ENCODE peak calls at places on chromosomes 16 and 17, in six cellular contexts. J is body of pancreas, P is mesendoderm, X is uterus, C is tibial nerve, Y is RWPE2. Q is an unnamed sample.

GRCh38 chr17:51703364-51704341 is 443.3 kb downstream of the UTP18 start:
- DNase-seq in P (no peak), J (peak), X (peak), C (peak), Y (no peak), Q (no peak)

GRCh38 chr17:61285483-61286320 is 113.9 kb upstream of the TBX2 start:
- DNase-seq in P (peak), C (no peak), Y (no peak), J (no peak), X (no peak), Q (no peak)

GRCh38 chr16:397736-398332 is 835 bp downstream of the NME4 start:
- DNase-seq in X (peak), J (peak), Y (no peak), C (peak), P (peak), Q (peak)

GRCh38 chr17:75872434-75873351 is 5.7 kb downstream of the TRIM47 start:
- DNase-seq in X (peak), P (peak), C (peak), Y (peak), J (peak), Q (peak)

GRCh38 chr16:59707441-59707840 is 973.3 kb upstream of the GOT2 start:
- DNase-seq in X (no peak), Y (no peak), C (no peak), J (no peak), P (no peak), Q (no peak)

GRCh38 chr17:47239663-47240374 is 13.8 kb upstream of the ITGB3 start:
- DNase-seq in C (peak), P (no peak), J (peak), Y (peak), X (peak), Q (peak)

GRCh38 chr17:63707151-63707550 is 7.2 kb upstream of the LIMD2 start:
- DNase-seq in Y (no peak), P (no peak), C (no peak), X (no peak), J (no peak), Q (no peak)

GRCh38 chr17:17413821-17414220 is 63.0 kb upstream of the MED9 start:
- DNase-seq in J (no peak), Y (no peak), P (no peak), C (no peak), X (no peak), Q (no peak)

GRCh38 chr17:9677411-9677810 is 32.1 kb downstream of the USP43 start:
- DNase-seq in X (no peak), J (no peak), Y (no peak), P (no peak), C (no peak), Q (no peak)

GRCh38 chr17:17387461-17388362 is 84.5 kb downstream of the NT5M start:
- DNase-seq in X (no peak), J (peak), C (no peak), Y (no peak), P (peak), Q (no peak)

GRCh38 chr16:17277981-17278381 is 192.8 kb downstream of the XYLT1 start:
- DNase-seq in Y (no peak), J (peak), P (peak), C (no peak), X (peak), Q (peak)

DNA sequence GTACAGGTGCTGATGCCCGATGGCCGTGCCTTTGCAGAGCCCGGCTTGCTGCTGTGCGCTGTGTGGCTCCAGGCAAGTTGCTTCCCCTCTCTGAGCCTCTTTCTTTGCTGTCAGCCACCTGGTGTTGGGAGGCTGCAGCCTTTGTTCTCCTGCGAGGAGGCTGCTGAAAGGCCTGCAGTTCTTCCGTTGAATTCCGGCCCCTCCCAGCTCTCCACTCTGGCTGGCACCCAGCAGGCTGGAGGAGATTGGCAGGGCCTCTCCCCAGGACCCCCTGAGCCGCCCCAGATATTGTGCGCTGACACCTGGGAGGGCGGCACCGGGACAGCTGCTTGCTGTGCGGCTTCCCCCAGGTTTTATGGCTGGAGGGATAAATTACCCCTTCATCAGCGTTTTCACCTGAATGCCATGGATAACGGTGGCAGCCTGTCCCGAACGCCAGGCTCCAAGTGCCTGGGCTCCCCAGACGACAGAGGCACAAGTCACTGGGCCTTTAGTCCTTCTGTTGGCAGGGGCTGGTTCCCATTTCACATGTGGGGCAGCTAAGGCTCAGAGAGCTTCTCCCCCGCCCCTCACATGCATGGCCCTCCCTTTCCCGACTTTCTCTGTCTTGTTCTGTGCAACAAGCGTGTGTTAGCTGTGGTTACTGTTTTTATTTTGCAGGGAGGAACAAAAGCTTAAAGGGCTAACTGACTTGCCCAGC is 35.1 kb upstream of the GSE1 start:
- DNase-seq in X (no peak), P (no peak), J (no peak), C (no peak), Y (no peak), Q (no peak)
- H3K27ac ChIP-seq in X (no peak), P (no peak), J (no peak), C (no peak), Y (no peak), Q (no peak)

GRCh38 chr16:54648575-54648974 is 282.1 kb upstream of the IRX5 start:
- DNase-seq in J (no peak), Y (no peak), C (no peak), P (no peak), X (no peak), Q (no peak)

GRCh38 chr16:54647731-54648221 is 282.9 kb upstream of the IRX5 start:
- DNase-seq in X (no peak), P (no peak), J (no peak), Y (no peak), C (no peak), Q (no peak)

GRCh38 chr16:54645328-54645727 is 285.3 kb upstream of the IRX5 start:
- DNase-seq in X (no peak), J (no peak), C (no peak), Y (no peak), P (no peak), Q (no peak)

GRCh38 chr16:54649846-54650245 is 280.8 kb upstream of the IRX5 start:
- DNase-seq in X (no peak), J (no peak), Y (no peak), P (no peak), C (no peak), Q (no peak)

DNA sequence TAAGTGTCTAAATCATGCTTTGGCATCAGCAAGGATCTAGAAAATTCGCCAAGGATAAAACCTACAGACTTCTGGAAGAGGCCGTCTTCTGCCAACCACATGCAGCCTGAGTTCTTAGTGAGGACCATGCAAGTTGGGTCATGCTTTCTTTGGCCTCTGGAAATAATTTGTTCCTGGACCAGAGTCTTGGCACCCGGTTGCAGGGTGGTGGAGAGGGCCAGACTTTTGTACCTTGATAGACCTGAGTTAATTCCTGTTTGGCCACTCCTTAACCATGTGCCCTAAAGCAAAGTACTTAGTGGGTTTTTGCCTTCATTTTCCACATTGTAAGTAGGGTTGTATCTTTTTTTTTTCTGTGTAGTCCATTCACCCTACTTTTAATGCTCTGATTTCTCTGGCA is 283.4 kb upstream of the IRX5 start:
- DNase-seq in P (no peak), Y (no peak), C (no peak), X (no peak), J (no peak), Q (no peak)
- H3K27ac ChIP-seq in P (no peak), Y (peak), C (no peak), X (no peak), J (no peak), Q (no peak)

GRCh38 chr16:75337430-75337829 is 86.0 kb upstream of the BCAR1 start:
- DNase-seq in C (no peak), P (no peak), J (no peak), X (no peak), Y (no peak), Q (no peak)

GRCh38 chr16:75340715-75341500 is 89.5 kb upstream of the BCAR1 start:
- DNase-seq in Y (no peak), X (no peak), J (no peak), P (peak), C (no peak), Q (no peak)

GRCh38 chr16:75343311-75343710 is 90.0 kb downstream of the CFDP1 start:
- DNase-seq in X (no peak), Y (no peak), J (no peak), C (no peak), P (no peak), Q (no peak)

GRCh38 chr16:75345711-75346110 is 87.6 kb downstream of the CFDP1 start:
- DNase-seq in P (no peak), J (no peak), X (no peak), C (no peak), Y (no peak), Q (no peak)

DNA sequence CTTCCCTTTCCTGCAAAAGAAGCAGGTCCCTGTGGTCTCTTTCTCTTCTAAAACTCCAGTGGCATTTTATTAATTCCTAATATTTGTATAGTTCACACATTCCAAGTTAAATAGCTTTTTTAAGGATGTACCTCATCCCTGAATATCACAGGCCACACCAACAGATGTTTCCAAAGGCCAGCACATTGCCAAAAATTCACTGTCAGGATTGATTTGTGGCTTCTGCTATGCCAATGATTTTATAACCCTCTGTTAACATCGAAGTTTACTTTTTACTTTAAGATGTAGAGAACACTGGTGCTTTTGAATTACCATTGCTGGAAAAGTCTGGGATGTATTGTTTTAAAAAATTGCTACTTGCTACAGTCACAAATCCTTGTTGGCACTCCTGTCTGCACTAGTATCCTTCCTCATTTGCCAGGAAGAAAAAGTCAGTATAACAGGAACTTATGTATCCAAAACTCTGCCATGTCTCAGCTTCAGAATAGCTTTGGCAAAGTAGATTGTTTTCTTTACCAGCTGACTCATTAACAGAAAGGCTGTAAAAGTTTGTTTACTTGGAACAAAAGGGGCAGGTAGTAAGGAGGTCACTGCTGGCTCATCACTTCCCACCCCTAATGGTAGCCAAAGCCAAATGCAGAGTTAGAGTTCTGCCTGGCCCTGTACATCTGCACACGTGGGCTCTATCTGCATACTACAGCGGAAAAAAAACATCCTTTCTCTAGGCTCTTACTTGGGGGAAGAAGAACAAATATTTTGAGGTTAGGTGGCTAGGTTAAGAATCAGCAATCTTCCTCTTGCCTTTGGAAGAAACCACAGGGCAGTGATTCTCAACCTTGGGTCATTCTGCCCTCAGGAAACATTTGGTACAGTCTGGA is 90.7 kb upstream of the BCAR1 start:
- DNase-seq in Y (no peak), J (peak), X (no peak), C (no peak), P (no peak), Q (no peak)
- H3K27ac ChIP-seq in Y (peak), J (peak), X (peak), C (no peak), P (no peak), Q (no peak)

DNA sequence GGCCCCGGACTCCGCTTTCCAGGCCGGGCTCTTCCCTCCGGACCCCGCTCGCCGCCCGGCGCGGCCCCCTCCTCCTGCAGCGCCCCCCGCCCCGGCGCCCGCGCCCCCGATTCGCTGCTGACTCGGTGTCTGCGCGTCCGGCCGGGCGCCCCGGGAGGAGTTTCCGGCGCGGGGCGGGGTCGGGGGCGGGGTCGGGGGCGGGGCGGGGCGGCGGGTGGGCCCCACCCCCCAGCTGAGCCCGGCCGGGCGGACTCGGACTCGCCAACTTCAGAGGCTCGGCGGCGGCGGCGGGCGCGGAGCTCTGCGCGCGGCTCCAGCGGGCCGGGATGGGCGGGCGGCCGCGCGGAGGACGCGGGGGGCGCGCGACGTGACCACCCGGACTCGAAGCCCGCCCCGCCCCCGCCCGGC is at the start of gene METRNL:
- DNase-seq in P (peak), C (peak), Y (no peak), X (peak), J (peak), Q (no peak)
- H3K27ac ChIP-seq in P (no peak), C (peak), Y (no peak), X (peak), J (peak), Q (no peak)

Q was measured in substantia nigra.